ENCODE peak calls at places on chromosome 10, in eight cellular contexts. K is neural progenitor cell, Q is NCI-H1105, M is heart left ventricle, J is body of pancreas, X is SHP77, U is A172, N is NCI-H748 treated with DMSO at 0.1 percent for 48 hours. D is an unnamed sample.

GRCh38 chr10:35210961-35211360 is 84.3 kb downstream of the CREM start:
- DNase-seq in K (no peak), Q (no peak), M (no peak), J (no peak), X (no peak), U (no peak), N (no peak), D (no peak)

GRCh38 chr10:120365872-120366271 is 91.2 kb upstream of the PLPP4 start:
- DNase-seq in K (no peak), Q (no peak), M (no peak), J (no peak), X (no peak), U (peak), N (no peak), D (no peak)

GRCh38 chr10:132110091-132110490 is 44.3 kb downstream of the JAKMIP3 start:
- DNase-seq in K (no peak), Q (no peak), M (peak), J (no peak), X (no peak), U (no peak), N (no peak), D (no peak)

GRCh38 chr10:38043516-38043915 is 33.0 kb downstream of the ZNF33A start:
- DNase-seq in K (no peak), Q (no peak), M (no peak), J (no peak), X (no peak), U (no peak), N (no peak), D (no peak)

GRCh38 chr10:3935141-3935540 is 150.1 kb upstream of the KLF6 start:
- DNase-seq in K (no peak), Q (no peak), M (peak), J (no peak), X (no peak), U (peak), N (no peak), D (no peak)

GRCh38 chr10:88254091-88254490 is 329.0 kb downstream of the RNLS start:
- DNase-seq in K (no peak), Q (no peak), M (peak), J (no peak), X (no peak), U (peak), N (no peak), D (no peak)

GRCh38 chr10:133378251-133379096 is 588 bp upstream of the PAOX start:
- DNase-seq in K (peak), Q (peak), M (peak), J (peak), X (peak), U (peak), N (no peak), D (peak)

GRCh38 chr10:119401671-119402395 is 140.7 kb downstream of the RGS10 start:
- DNase-seq in K (no peak), Q (no peak), M (peak), J (no peak), X (peak), U (peak), N (no peak), D (no peak)

GRCh38 chr10:108904163-108904878 is 1019.0 kb downstream of the XPNPEP1 start:
- DNase-seq in K (no peak), Q (peak), M (no peak), J (no peak), X (no peak), U (no peak), N (no peak), D (no peak)

GRCh38 chr10:14653271-14654161 is 121.2 kb downstream of the FAM107B start:
- DNase-seq in K (peak), Q (no peak), M (no peak), J (peak), X (no peak), U (peak), N (peak), D (no peak)

GRCh38 chr10:9254353-9254752 is 1199.9 kb downstream of the GATA3 start:
- DNase-seq in K (no peak), Q (no peak), M (no peak), J (no peak), X (no peak), U (no peak), N (no peak), D (no peak)

GRCh38 chr10:28179490-28180099 is 123.3 kb downstream of the MPP7 start:
- DNase-seq in K (peak), Q (no peak), M (no peak), J (no peak), X (peak), U (peak), N (peak), D (peak)

GRCh38 chr10:28810062-28810870 is 132.9 kb downstream of the BAMBI start:
- DNase-seq in K (peak), Q (no peak), M (no peak), J (no peak), X (no peak), U (no peak), N (no peak), D (no peak)

GRCh38 chr10:68790476-68790875 is 36.9 kb upstream of the STOX1 start:
- DNase-seq in K (no peak), Q (no peak), M (no peak), J (no peak), X (no peak), U (no peak), N (no peak), D (no peak)

GRCh38 chr10:122541541-122542002 is 19.0 kb upstream of the DMBT1 start:
- DNase-seq in K (no peak), Q (no peak), M (no peak), J (no peak), X (no peak), U (no peak), N (no peak), D (no peak)

GRCh38 chr10:58152698-58153263 is 114.9 kb downstream of the IPMK start:
- DNase-seq in K (peak), Q (no peak), M (peak), J (peak), X (peak), U (peak), N (peak), D (no peak)

GRCh38 chr10:132208489-132209050 is 21.8 kb downstream of the DPYSL4 start:
- DNase-seq in K (no peak), Q (no peak), M (peak), J (no peak), X (no peak), U (no peak), N (no peak), D (no peak)

GRCh38 chr10:86289577-86289868 is 77.1 kb downstream of the GRID1 start:
- DNase-seq in K (no peak), Q (no peak), M (no peak), J (no peak), X (no peak), U (no peak), N (no peak), D (no peak)

GRCh38 chr10:112338957-112339356 is 35.0 kb upstream of the ACSL5 start:
- DNase-seq in K (no peak), Q (no peak), M (no peak), J (no peak), X (no peak), U (no peak), N (no peak), D (no peak)

GRCh38 chr10:27391325-27391724 is 112.8 kb upstream of the RAB18 start:
- DNase-seq in K (no peak), Q (no peak), M (no peak), J (no peak), X (no peak), U (no peak), N (no peak), D (no peak)

GRCh38 chr10:7635431-7636125 is 31.2 kb downstream of the ITIH5 start:
- DNase-seq in K (peak), Q (no peak), M (no peak), J (no peak), X (no peak), U (no peak), N (no peak), D (no peak)

GRCh38 chr10:71486465-71487114 is 89.9 kb downstream of the CDH23 start:
- DNase-seq in K (peak), Q (no peak), M (peak), J (no peak), X (peak), U (peak), N (no peak), D (no peak)

GRCh38 chr10:110344622-110345021 is 39.9 kb upstream of the SMNDC1 start:
- DNase-seq in K (no peak), Q (peak), M (no peak), J (no peak), X (no peak), U (no peak), N (no peak), D (peak)

GRCh38 chr10:100970076-100970913 is 991 bp downstream of the SEMA4G start:
- DNase-seq in K (peak), Q (peak), M (no peak), J (peak), X (no peak), U (no peak), N (no peak), D (no peak)

GRCh38 chr10:8403711-8404371 is 349.4 kb downstream of the GATA3 start:
- DNase-seq in K (peak), Q (no peak), M (no peak), J (no peak), X (no peak), U (no peak), N (no peak), D (no peak)

GRCh38 chr10:133219782-133220181 is 10.2 kb upstream of the UTF1 start:
- DNase-seq in K (peak), Q (no peak), M (no peak), J (no peak), X (no peak), U (no peak), N (no peak), D (no peak)

GRCh38 chr10:70309661-70310060 is 25.9 kb upstream of the NPFFR1 start:
- DNase-seq in K (no peak), Q (no peak), M (no peak), J (no peak), X (no peak), U (no peak), N (no peak), D (no peak)

GRCh38 chr10:119301397-119301796 is 94.0 kb downstream of the GRK5 start:
- DNase-seq in K (no peak), Q (no peak), M (no peak), J (no peak), X (no peak), U (peak), N (no peak), D (no peak)

GRCh38 chr10:3347413-3348147 is 175.0 kb upstream of the PITRM1 start:
- DNase-seq in K (no peak), Q (no peak), M (no peak), J (peak), X (no peak), U (no peak), N (no peak), D (no peak)

D was measured in DMS79 treated with DMSO at 0.1 percent for 48 hours.